ENCODE peak calls at places on chromosomes 7 and 10, in ten cellular contexts. One of them, this sample, is unnamed.
A peak's percentile ranks its signal among the peaks of the same experiment; 100 is the strongest.

GRCh38 chr7:32357535-32358277 is 132.5 kb downstream of the LSM5 start:
- DNase-seq in foreskin melanocyte: no peak
- DNase-seq in progenitor cell of endocrine pancreas: no peak
- DNase-seq in NCI-H2081: no peak
- DNase-seq in ovary: no peak
- DNase-seq in CD8-positive, alpha-beta T cell: no peak
- DNase-seq in EH: peak; percentile 6
- DNase-seq in BE2C: no peak
- DNase-seq in stomach: no peak
- DNase-seq in CD4-positive, alpha-beta memory T cell: no peak
- DNase-seq in this sample: peak; percentile 15

GRCh38 chr7:33261585-33261984 is 132.2 kb downstream of the BBS9 start:
- DNase-seq in foreskin melanocyte: no peak
- DNase-seq in progenitor cell of endocrine pancreas: no peak
- DNase-seq in NCI-H2081: no peak
- DNase-seq in ovary: no peak
- DNase-seq in CD8-positive, alpha-beta T cell: no peak
- DNase-seq in EH: peak; percentile 9
- DNase-seq in BE2C: no peak
- DNase-seq in stomach: no peak
- DNase-seq in CD4-positive, alpha-beta memory T cell: no peak
- DNase-seq in this sample: peak; percentile 25

GRCh38 chr7:139730746-139731612 is 46.8 kb downstream of the HIPK2 start:
- DNase-seq in foreskin melanocyte: no peak
- DNase-seq in progenitor cell of endocrine pancreas: no peak
- DNase-seq in NCI-H2081: peak; percentile 17
- DNase-seq in ovary: no peak
- DNase-seq in CD8-positive, alpha-beta T cell: no peak
- DNase-seq in EH: peak; percentile 69
- DNase-seq in BE2C: no peak
- DNase-seq in stomach: peak; percentile 65
- DNase-seq in CD4-positive, alpha-beta memory T cell: peak; percentile 53
- DNase-seq in this sample: no peak

GRCh38 chr7:100825760-100826545 is 1.4 kb downstream of the EPHB4 start:
- DNase-seq in foreskin melanocyte: no peak
- DNase-seq in progenitor cell of endocrine pancreas: no peak
- DNase-seq in NCI-H2081: no peak
- DNase-seq in ovary: no peak
- DNase-seq in CD8-positive, alpha-beta T cell: no peak
- DNase-seq in EH: peak; percentile 77
- DNase-seq in BE2C: no peak
- DNase-seq in stomach: no peak
- DNase-seq in CD4-positive, alpha-beta memory T cell: no peak
- DNase-seq in this sample: peak; percentile 28

GRCh38 chr10:110617455-110618162 is 26.5 kb upstream of the RBM20 start:
- DNase-seq in foreskin melanocyte: no peak
- DNase-seq in progenitor cell of endocrine pancreas: no peak
- DNase-seq in NCI-H2081: no peak
- DNase-seq in ovary: no peak
- DNase-seq in CD8-positive, alpha-beta T cell: no peak
- DNase-seq in EH: no peak
- DNase-seq in BE2C: no peak
- DNase-seq in stomach: no peak
- DNase-seq in CD4-positive, alpha-beta memory T cell: no peak
- DNase-seq in this sample: no peak

GRCh38 chr7:41045556-41046123 is 657.2 kb downstream of the INHBA start:
- DNase-seq in foreskin melanocyte: no peak
- DNase-seq in progenitor cell of endocrine pancreas: no peak
- DNase-seq in NCI-H2081: no peak
- DNase-seq in ovary: no peak
- DNase-seq in CD8-positive, alpha-beta T cell: no peak
- DNase-seq in EH: no peak
- DNase-seq in BE2C: no peak
- DNase-seq in stomach: peak; percentile 49
- DNase-seq in CD4-positive, alpha-beta memory T cell: no peak
- DNase-seq in this sample: peak; percentile 24

GRCh38 chr7:1175967-1176851 is 16.2 kb upstream of the ZFAND2A start:
- DNase-seq in foreskin melanocyte: peak; percentile 68
- DNase-seq in progenitor cell of endocrine pancreas: peak; percentile 90
- DNase-seq in NCI-H2081: peak; percentile 82
- DNase-seq in ovary: peak; percentile 86
- DNase-seq in CD8-positive, alpha-beta T cell: peak; percentile 74
- DNase-seq in EH: peak; percentile 78
- DNase-seq in BE2C: peak; percentile 89
- DNase-seq in stomach: peak; percentile 89
- DNase-seq in CD4-positive, alpha-beta memory T cell: peak; percentile 73
- DNase-seq in this sample: peak; percentile 66

GRCh38 chr10:119290301-119291036 is 83.1 kb downstream of the GRK5 start:
- DNase-seq in foreskin melanocyte: no peak
- DNase-seq in progenitor cell of endocrine pancreas: no peak
- DNase-seq in NCI-H2081: no peak
- DNase-seq in ovary: no peak
- DNase-seq in CD8-positive, alpha-beta T cell: no peak
- DNase-seq in EH: peak; percentile 30
- DNase-seq in BE2C: no peak
- DNase-seq in stomach: no peak
- DNase-seq in CD4-positive, alpha-beta memory T cell: no peak
- DNase-seq in this sample: peak; percentile 30

GRCh38 chr10:43075612-43076003 is 1.3 kb upstream of the RET start:
- DNase-seq in foreskin melanocyte: no peak
- DNase-seq in progenitor cell of endocrine pancreas: no peak
- DNase-seq in NCI-H2081: no peak
- DNase-seq in ovary: no peak
- DNase-seq in CD8-positive, alpha-beta T cell: no peak
- DNase-seq in EH: no peak
- DNase-seq in BE2C: peak; percentile 79
- DNase-seq in stomach: no peak
- DNase-seq in CD4-positive, alpha-beta memory T cell: no peak
- DNase-seq in this sample: no peak

GRCh38 chr7:1919539-1920265 is 249.6 kb downstream of the ELFN1 start:
- DNase-seq in foreskin melanocyte: peak; percentile 25
- DNase-seq in progenitor cell of endocrine pancreas: no peak
- DNase-seq in NCI-H2081: no peak
- DNase-seq in ovary: no peak
- DNase-seq in CD8-positive, alpha-beta T cell: no peak
- DNase-seq in EH: peak; percentile 23
- DNase-seq in BE2C: peak; percentile 61
- DNase-seq in stomach: peak; percentile 68
- DNase-seq in CD4-positive, alpha-beta memory T cell: peak; percentile 24
- DNase-seq in this sample: no peak

GRCh38 chr10:124077216-124077615 is 16.2 kb downstream of the CHST15 start:
- DNase-seq in foreskin melanocyte: no peak
- DNase-seq in progenitor cell of endocrine pancreas: no peak
- DNase-seq in NCI-H2081: no peak
- DNase-seq in ovary: no peak
- DNase-seq in CD8-positive, alpha-beta T cell: no peak
- DNase-seq in EH: no peak
- DNase-seq in BE2C: peak; percentile 83
- DNase-seq in stomach: no peak
- DNase-seq in CD4-positive, alpha-beta memory T cell: no peak
- DNase-seq in this sample: no peak

GRCh38 chr10:94111367-94111766 is 117.6 kb downstream of the PLCE1 start:
- DNase-seq in foreskin melanocyte: no peak
- DNase-seq in progenitor cell of endocrine pancreas: no peak
- DNase-seq in NCI-H2081: no peak
- DNase-seq in ovary: no peak
- DNase-seq in CD8-positive, alpha-beta T cell: no peak
- DNase-seq in EH: no peak
- DNase-seq in BE2C: no peak
- DNase-seq in stomach: no peak
- DNase-seq in CD4-positive, alpha-beta memory T cell: no peak
- DNase-seq in this sample: no peak

GRCh38 chr10:132876131-132876860 is 66.1 kb downstream of the CFAP46 start:
- DNase-seq in foreskin melanocyte: no peak
- DNase-seq in progenitor cell of endocrine pancreas: no peak
- DNase-seq in NCI-H2081: no peak
- DNase-seq in ovary: no peak
- DNase-seq in CD8-positive, alpha-beta T cell: no peak
- DNase-seq in EH: no peak
- DNase-seq in BE2C: no peak
- DNase-seq in stomach: peak; percentile 7
- DNase-seq in CD4-positive, alpha-beta memory T cell: no peak
- DNase-seq in this sample: no peak

GRCh38 chr7:131652934-131653333 is 96.5 kb upstream of the PODXL start:
- DNase-seq in foreskin melanocyte: no peak
- DNase-seq in progenitor cell of endocrine pancreas: no peak
- DNase-seq in NCI-H2081: no peak
- DNase-seq in ovary: no peak
- DNase-seq in CD8-positive, alpha-beta T cell: no peak
- DNase-seq in EH: peak; percentile 32
- DNase-seq in BE2C: no peak
- DNase-seq in stomach: no peak
- DNase-seq in CD4-positive, alpha-beta memory T cell: no peak
- DNase-seq in this sample: no peak

GRCh38 chr7:105705427-105705826 is 124.1 kb upstream of the EFCAB10 start:
- DNase-seq in foreskin melanocyte: no peak
- DNase-seq in progenitor cell of endocrine pancreas: no peak
- DNase-seq in NCI-H2081: no peak
- DNase-seq in ovary: no peak
- DNase-seq in CD8-positive, alpha-beta T cell: no peak
- DNase-seq in EH: no peak
- DNase-seq in BE2C: no peak
- DNase-seq in stomach: no peak
- DNase-seq in CD4-positive, alpha-beta memory T cell: no peak
- DNase-seq in this sample: no peak

GRCh38 chr10:79353726-79354125 is 6.5 kb downstream of the PPIF start:
- DNase-seq in foreskin melanocyte: no peak
- DNase-seq in progenitor cell of endocrine pancreas: no peak
- DNase-seq in NCI-H2081: no peak
- DNase-seq in ovary: no peak
- DNase-seq in CD8-positive, alpha-beta T cell: no peak
- DNase-seq in EH: no peak
- DNase-seq in BE2C: no peak
- DNase-seq in stomach: no peak
- DNase-seq in CD4-positive, alpha-beta memory T cell: no peak
- DNase-seq in this sample: no peak